ENCODE peak calls at places on chromosomes 16 and 17, in eight cellular contexts. One of them, this sample, is unnamed. For H3K4me1, the result is how much of the 10 kb centered on the place peaks cover.

GRCh38 chr16:81313731-81314602 is 795 bp upstream of the GAN start:
- DNase-seq in IMR-90: no peak
- DNase-seq in ascending aorta: no peak
- DNase-seq in gastrocnemius medialis: no peak
- DNase-seq in stomach: no peak
- DNase-seq in adrenal gland: no peak
- DNase-seq in left ventricle myocardium inferior: no peak
- DNase-seq in mesenchymal stem cell: no peak
- DNase-seq in this sample: no peak

GRCh38 chr17:39979021-39979660 is 1.5 kb upstream of the PSMD3 start:
- DNase-seq in gastrocnemius medialis: no peak
- DNase-seq in adrenal gland: no peak
- DNase-seq in ascending aorta: no peak
- DNase-seq in mesenchymal stem cell: peak
- DNase-seq in left ventricle myocardium inferior: no peak
- DNase-seq in stomach: no peak
- DNase-seq in IMR-90: peak
- DNase-seq in this sample: no peak

GRCh38 chr16:75044800-75045361 is 46.1 kb downstream of the ZNRF1 start:
- DNase-seq in adrenal gland: peak
- DNase-seq in IMR-90: no peak
- DNase-seq in gastrocnemius medialis: peak
- DNase-seq in left ventricle myocardium inferior: peak
- DNase-seq in ascending aorta: no peak
- DNase-seq in stomach: no peak
- DNase-seq in mesenchymal stem cell: no peak
- DNase-seq in this sample: peak

GRCh38 chr17:42076797-42077559 is 21.3 kb downstream of the ZNF385C start:
- DNase-seq in left ventricle myocardium inferior: no peak
- DNase-seq in adrenal gland: no peak
- DNase-seq in stomach: no peak
- DNase-seq in gastrocnemius medialis: no peak
- DNase-seq in mesenchymal stem cell: no peak
- DNase-seq in IMR-90: no peak
- DNase-seq in ascending aorta: no peak
- DNase-seq in this sample: no peak

GRCh38 chr16:78249056-78249455 is 149.6 kb downstream of the WWOX start:
- DNase-seq in stomach: peak
- DNase-seq in ascending aorta: no peak
- DNase-seq in mesenchymal stem cell: peak
- DNase-seq in gastrocnemius medialis: no peak
- DNase-seq in left ventricle myocardium inferior: peak
- DNase-seq in adrenal gland: no peak
- DNase-seq in IMR-90: no peak
- DNase-seq in this sample: no peak

GRCh38 chr17:3447625-3448024 is 14.0 kb upstream of the OR1E2 start:
- DNase-seq in ascending aorta: no peak
- DNase-seq in gastrocnemius medialis: no peak
- DNase-seq in mesenchymal stem cell: no peak
- DNase-seq in left ventricle myocardium inferior: no peak
- DNase-seq in IMR-90: no peak
- DNase-seq in adrenal gland: no peak
- DNase-seq in stomach: no peak
- DNase-seq in this sample: no peak

GRCh38 chr17:43671075-43671692 is 9.5 kb upstream of the MEOX1 start:
- DNase-seq in left ventricle myocardium inferior: no peak
- DNase-seq in gastrocnemius medialis: no peak
- DNase-seq in stomach: no peak
- DNase-seq in IMR-90: no peak
- DNase-seq in mesenchymal stem cell: no peak
- DNase-seq in ascending aorta: no peak
- DNase-seq in adrenal gland: no peak
- DNase-seq in this sample: no peak

GRCh38 chr17:72151565-72152391 is 31.0 kb downstream of the SOX9 start:
- DNase-seq in adrenal gland: peak
- DNase-seq in IMR-90: peak
- DNase-seq in ascending aorta: no peak
- DNase-seq in left ventricle myocardium inferior: peak
- DNase-seq in mesenchymal stem cell: peak
- DNase-seq in gastrocnemius medialis: peak
- DNase-seq in stomach: peak
- DNase-seq in this sample: peak

GRCh38 chr16:11264155-11264832 is 4.8 kb downstream of the TNP2 start:
- DNase-seq in left ventricle myocardium inferior: no peak
- DNase-seq in ascending aorta: no peak
- DNase-seq in stomach: no peak
- DNase-seq in mesenchymal stem cell: no peak
- DNase-seq in adrenal gland: no peak
- DNase-seq in gastrocnemius medialis: no peak
- DNase-seq in IMR-90: no peak
- DNase-seq in this sample: no peak

GRCh38 chr17:65293584-65294183 is 156.5 kb downstream of the RGS9 start:
- DNase-seq in ascending aorta: no peak
- DNase-seq in gastrocnemius medialis: no peak
- DNase-seq in mesenchymal stem cell: no peak
- DNase-seq in left ventricle myocardium inferior: no peak
- DNase-seq in IMR-90: no peak
- DNase-seq in adrenal gland: no peak
- DNase-seq in stomach: no peak
- DNase-seq in this sample: no peak

GRCh38 chr17:65294184-65294719 is 157.1 kb downstream of the RGS9 start:
- DNase-seq in adrenal gland: peak
- DNase-seq in stomach: peak
- DNase-seq in IMR-90: peak
- DNase-seq in left ventricle myocardium inferior: peak
- DNase-seq in ascending aorta: no peak
- DNase-seq in gastrocnemius medialis: peak
- DNase-seq in mesenchymal stem cell: peak
- DNase-seq in this sample: peak

GRCh38 chr17:65290616-65291015 is 153.4 kb downstream of the RGS9 start:
- DNase-seq in adrenal gland: no peak
- DNase-seq in stomach: peak
- DNase-seq in mesenchymal stem cell: no peak
- DNase-seq in IMR-90: no peak
- DNase-seq in ascending aorta: no peak
- DNase-seq in left ventricle myocardium inferior: no peak
- DNase-seq in gastrocnemius medialis: no peak
- DNase-seq in this sample: no peak

GRCh38 chr17:65290041-65290440 is 152.9 kb downstream of the RGS9 start:
- DNase-seq in mesenchymal stem cell: no peak
- DNase-seq in stomach: no peak
- DNase-seq in adrenal gland: no peak
- DNase-seq in ascending aorta: no peak
- DNase-seq in IMR-90: no peak
- DNase-seq in left ventricle myocardium inferior: no peak
- DNase-seq in gastrocnemius medialis: no peak
- DNase-seq in this sample: no peak

GRCh38 chr17:65292430-65292829 is 155.3 kb downstream of the RGS9 start:
- DNase-seq in gastrocnemius medialis: no peak
- DNase-seq in ascending aorta: no peak
- DNase-seq in IMR-90: no peak
- DNase-seq in stomach: no peak
- DNase-seq in adrenal gland: no peak
- DNase-seq in mesenchymal stem cell: no peak
- DNase-seq in left ventricle myocardium inferior: no peak
- DNase-seq in this sample: no peak
- H3K4me1 ChIP-seq in gastrocnemius medialis: under half
- H3K4me1 ChIP-seq in ascending aorta: under half
- H3K4me1 ChIP-seq in IMR-90: under half
- H3K4me1 ChIP-seq in stomach: under half
- H3K4me1 ChIP-seq in adrenal gland: under half
- H3K4me1 ChIP-seq in mesenchymal stem cell: under half
- H3K4me1 ChIP-seq in left ventricle myocardium inferior: under half
- H3K4me1 ChIP-seq in this sample: under half

GRCh38 chr16:65308506-65308905 is 186.6 kb upstream of the CDH11 start:
- DNase-seq in mesenchymal stem cell: no peak
- DNase-seq in left ventricle myocardium inferior: no peak
- DNase-seq in IMR-90: no peak
- DNase-seq in adrenal gland: no peak
- DNase-seq in ascending aorta: no peak
- DNase-seq in gastrocnemius medialis: no peak
- DNase-seq in stomach: no peak
- DNase-seq in this sample: no peak
- H3K27ac ChIP-seq in mesenchymal stem cell: no peak
- H3K27ac ChIP-seq in left ventricle myocardium inferior: no peak
- H3K27ac ChIP-seq in IMR-90: no peak
- H3K27ac ChIP-seq in adrenal gland: no peak
- H3K27ac ChIP-seq in ascending aorta: no peak
- H3K27ac ChIP-seq in gastrocnemius medialis: no peak
- H3K27ac ChIP-seq in stomach: no peak
- H3K27ac ChIP-seq in this sample: no peak

GRCh38 chr17:45130640-45131293 is 1.5 kb downstream of the PLCD3 start:
- DNase-seq in gastrocnemius medialis: peak
- DNase-seq in ascending aorta: no peak
- DNase-seq in IMR-90: no peak
- DNase-seq in stomach: no peak
- DNase-seq in mesenchymal stem cell: no peak
- DNase-seq in left ventricle myocardium inferior: no peak
- DNase-seq in adrenal gland: no peak
- DNase-seq in this sample: no peak

GRCh38 chr17:45132569-45133463 is 501 bp upstream of the PLCD3 start:
- DNase-seq in gastrocnemius medialis: peak
- DNase-seq in mesenchymal stem cell: peak
- DNase-seq in ascending aorta: no peak
- DNase-seq in stomach: peak
- DNase-seq in IMR-90: peak
- DNase-seq in left ventricle myocardium inferior: peak
- DNase-seq in adrenal gland: peak
- DNase-seq in this sample: peak

GRCh38 chr17:45132302-45132568 is at the start of gene PLCD3:
- DNase-seq in ascending aorta: no peak
- DNase-seq in mesenchymal stem cell: no peak
- DNase-seq in left ventricle myocardium inferior: peak
- DNase-seq in IMR-90: no peak
- DNase-seq in gastrocnemius medialis: no peak
- DNase-seq in stomach: no peak
- DNase-seq in adrenal gland: no peak
- DNase-seq in this sample: no peak

GRCh38 chr17:45131294-45131615 is 1.1 kb downstream of the PLCD3 start:
- DNase-seq in left ventricle myocardium inferior: no peak
- DNase-seq in gastrocnemius medialis: no peak
- DNase-seq in mesenchymal stem cell: no peak
- DNase-seq in stomach: no peak
- DNase-seq in IMR-90: no peak
- DNase-seq in ascending aorta: no peak
- DNase-seq in adrenal gland: no peak
- DNase-seq in this sample: no peak

DNA sequence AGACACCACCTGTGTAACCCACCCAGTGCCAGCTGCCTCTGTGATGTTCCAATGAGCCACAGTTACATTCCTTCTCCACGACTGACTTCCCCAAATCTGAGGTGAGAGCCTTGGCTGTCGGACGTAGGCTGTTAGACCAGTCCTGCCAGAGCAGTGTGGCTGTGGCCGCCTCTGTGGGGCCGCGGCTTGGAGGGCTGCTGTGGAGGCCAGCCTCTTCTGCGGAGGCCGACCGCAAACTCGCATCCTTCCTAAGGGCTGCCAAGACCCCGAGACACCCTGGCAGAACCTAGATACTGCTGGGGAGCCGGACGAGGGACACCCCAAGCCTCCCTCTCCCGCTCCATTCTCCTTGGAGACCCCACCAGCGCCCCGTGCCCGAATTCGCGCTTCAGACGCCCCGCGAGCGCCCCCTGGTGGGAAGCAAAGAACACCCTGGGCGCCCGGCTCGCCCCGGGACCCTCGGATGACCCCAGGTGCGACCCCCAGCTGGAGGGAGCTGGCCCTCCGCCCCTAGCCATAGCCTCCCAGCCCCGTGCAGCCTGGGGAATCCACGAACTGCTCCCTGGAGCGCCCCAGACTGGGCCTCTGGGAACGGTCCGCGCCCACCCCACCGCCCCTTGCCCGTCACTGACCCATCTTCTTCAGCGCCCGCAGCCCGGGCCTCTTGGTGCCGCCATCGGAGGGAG is 556 bp downstream of the PLCD3 start:
- DNase-seq in gastrocnemius medialis: no peak
- DNase-seq in left ventricle myocardium inferior: peak
- DNase-seq in stomach: peak
- DNase-seq in ascending aorta: no peak
- DNase-seq in adrenal gland: no peak
- DNase-seq in mesenchymal stem cell: peak
- DNase-seq in IMR-90: no peak
- DNase-seq in this sample: no peak
- H3K4me1 ChIP-seq in gastrocnemius medialis: half or more
- H3K4me1 ChIP-seq in left ventricle myocardium inferior: half or more
- H3K4me1 ChIP-seq in stomach: half or more
- H3K4me1 ChIP-seq in ascending aorta: under half
- H3K4me1 ChIP-seq in adrenal gland: half or more
- H3K4me1 ChIP-seq in mesenchymal stem cell: half or more
- H3K4me1 ChIP-seq in IMR-90: under half
- H3K4me1 ChIP-seq in this sample: half or more

DNA sequence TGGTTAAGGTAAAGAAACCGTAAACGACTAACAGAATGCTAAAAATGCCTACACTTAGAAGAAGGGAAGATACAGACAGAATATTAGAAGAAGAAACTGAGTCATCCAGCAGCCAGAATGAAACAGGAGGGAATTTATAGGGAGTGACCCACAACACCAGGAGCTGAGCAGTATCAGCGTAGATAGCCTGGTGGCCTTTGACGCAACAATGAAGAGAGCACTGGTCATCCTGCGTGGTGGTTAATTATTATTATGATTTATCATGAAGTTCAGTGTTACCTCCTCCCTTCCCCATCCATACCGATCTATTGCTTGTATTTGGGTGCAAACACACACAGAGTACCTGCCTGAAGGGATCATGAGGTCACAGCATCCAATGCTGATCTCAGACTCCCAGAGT is 38.5 kb downstream of the ERCC4 start:
- DNase-seq in mesenchymal stem cell: no peak
- DNase-seq in ascending aorta: no peak
- DNase-seq in adrenal gland: no peak
- DNase-seq in IMR-90: no peak
- DNase-seq in left ventricle myocardium inferior: no peak
- DNase-seq in gastrocnemius medialis: no peak
- DNase-seq in stomach: no peak
- DNase-seq in this sample: no peak
- H3K27ac ChIP-seq in mesenchymal stem cell: no peak
- H3K27ac ChIP-seq in ascending aorta: no peak
- H3K27ac ChIP-seq in adrenal gland: peak
- H3K27ac ChIP-seq in IMR-90: peak
- H3K27ac ChIP-seq in left ventricle myocardium inferior: peak
- H3K27ac ChIP-seq in gastrocnemius medialis: peak
- H3K27ac ChIP-seq in stomach: peak
- H3K27ac ChIP-seq in this sample: peak